ENCODE peak calls at places on chromosomes 1 and 21, in seven cellular contexts. R, H, P, N, B, J and G are unnamed samples.

GRCh38 chr1:12094180-12094579 is 31.1 kb downstream of the TNFRSF8 start:
- DNase-seq in R (no peak), H (no peak), P (no peak), N (no peak), B (no peak), J (no peak), G (no peak)

GRCh38 chr21:40120944-40121575 is 253.8 kb downstream of the PCP4 start:
- DNase-seq in R (no peak), H (no peak), P (peak; percentile 42), N (no peak), B (peak; percentile 45), J (no peak), G (peak; percentile 43)

GRCh38 chr1:84605157-84605556 is 30.9 kb upstream of the CTBS start:
- DNase-seq in R (no peak), H (no peak), P (no peak), N (no peak), B (no peak), J (no peak), G (no peak)

GRCh38 chr1:20936621-20937020 is 149.5 kb upstream of the HP1BP3 start:
- DNase-seq in R (no peak), H (no peak), P (no peak), N (no peak), B (no peak), J (no peak), G (no peak)

GRCh38 chr1:84208935-84209334 is 64.9 kb downstream of the PRKACB start:
- DNase-seq in R (no peak), H (no peak), P (no peak), N (no peak), B (no peak), J (no peak), G (no peak)

GRCh38 chr21:42621828-42622199 is 31.6 kb upstream of the PDE9A start:
- DNase-seq in R (no peak), H (no peak), P (no peak), N (no peak), B (no peak), J (no peak), G (no peak)

GRCh38 chr1:53890522-53890941 is 935 bp upstream of the YIPF1 start:
- DNase-seq in R (no peak), H (no peak), P (no peak), N (no peak), B (no peak), J (no peak), G (no peak)

GRCh38 chr1:91732291-91732953 is 153.5 kb downstream of the TGFBR3 start:
- DNase-seq in R (no peak), H (peak; percentile 69), P (no peak), N (peak; percentile 20), B (no peak), J (peak; percentile 60), G (peak; percentile 10)

GRCh38 chr1:48356901-48357300 is 115.1 kb downstream of the SPATA6 start:
- DNase-seq in R (no peak), H (no peak), P (no peak), N (no peak), B (no peak), J (no peak), G (no peak)